ENCODE peak calls at places on chromosomes 13 and 19, in four cellular contexts. Z, K, D and W are unnamed samples.

GRCh38 chr19:15379996-15380647 is 535 bp upstream of the AKAP8 start:
- DNase-seq in Z (peak), K (peak), D (peak), W (no peak)

GRCh38 chr13:30143671-30144400 is 163.5 kb downstream of the KATNAL1 start:
- DNase-seq in Z (peak), K (no peak), D (peak), W (no peak)

GRCh38 chr19:12346896-12347295 is 13.5 kb upstream of the ZNF563 start:
- DNase-seq in Z (no peak), K (no peak), D (no peak), W (no peak)

GRCh38 chr13:30019648-30020626 is 169.5 kb upstream of the UBL3 start:
- DNase-seq in Z (no peak), K (no peak), D (no peak), W (no peak)

GRCh38 chr13:41139296-41139966 is 6.8 kb upstream of the KBTBD6 start:
- DNase-seq in Z (no peak), K (no peak), D (peak), W (no peak)

GRCh38 chr13:107834717-107835116 is 380.6 kb downstream of the LIG4 start:
- DNase-seq in Z (peak), K (no peak), D (peak), W (no peak)

GRCh38 chr13:113546571-113547247 is 37.8 kb upstream of the TFDP1 start:
- DNase-seq in Z (peak), K (peak), D (peak), W (peak)

GRCh38 chr13:72757792-72758535 is 23.7 kb downstream of the DIS3 start:
- DNase-seq in Z (no peak), K (no peak), D (peak), W (no peak)

GRCh38 chr13:38180670-38181069 is 169.0 kb upstream of the UFM1 start:
- DNase-seq in Z (no peak), K (no peak), D (no peak), W (no peak)

GRCh38 chr13:51331354-51331861 is 8.1 kb upstream of the SERPINE3 start:
- DNase-seq in Z (no peak), K (no peak), D (no peak), W (no peak)

GRCh38 chr13:27168086-27168485 is 3.5 kb downstream of the USP12 start:
- DNase-seq in Z (no peak), K (no peak), D (no peak), W (no peak)

GRCh38 chr13:66994097-66994496 is 236.0 kb downstream of the PCDH9 start:
- DNase-seq in Z (peak), K (peak), D (peak), W (peak)

GRCh38 chr13:29081036-29081435 is 260.9 kb downstream of the MTUS2 start:
- DNase-seq in Z (no peak), K (no peak), D (no peak), W (no peak)

GRCh38 chr13:111262281-111262680 is 58.2 kb upstream of the TEX29 start:
- DNase-seq in Z (no peak), K (no peak), D (no peak), W (peak)

GRCh38 chr13:67075239-67075638 is 154.9 kb downstream of the PCDH9 start:
- DNase-seq in Z (no peak), K (no peak), D (peak), W (no peak)

GRCh38 chr19:14398563-14398962 is 17.3 kb downstream of the ADGRE5 start:
- DNase-seq in Z (no peak), K (no peak), D (no peak), W (no peak)

GRCh38 chr13:76016799-76017198 is 380.7 kb downstream of the LMO7 start:
- DNase-seq in Z (peak), K (no peak), D (peak), W (no peak)

GRCh38 chr19:7408251-7408650 is 59.5 kb downstream of the ARHGEF18 start:
- DNase-seq in Z (no peak), K (no peak), D (no peak), W (no peak)

GRCh38 chr13:43730642-43731041 is 56.1 kb downstream of the ENOX1 start:
- DNase-seq in Z (peak), K (no peak), D (peak), W (no peak)

GRCh38 chr19:36244066-36244465 is 29.2 kb downstream of the ZNF146 start:
- DNase-seq in Z (no peak), K (no peak), D (no peak), W (no peak)

GRCh38 chr13:95797016-95797415 is 120.1 kb downstream of the DNAJC3 start:
- DNase-seq in Z (no peak), K (no peak), D (no peak), W (no peak)

GRCh38 chr13:32107474-32107873 is 75.9 kb downstream of the FRY start:
- DNase-seq in Z (no peak), K (no peak), D (no peak), W (no peak)

GRCh38 chr19:50777830-50778303 is 7.6 kb downstream of the GPR32 start:
- DNase-seq in Z (peak), K (no peak), D (peak), W (no peak)

GRCh38 chr13:65378943-65379519 is 1851.1 kb downstream of the PCDH9 start:
- DNase-seq in Z (no peak), K (no peak), D (peak), W (no peak)

GRCh38 chr13:92896842-92897241 is 329.8 kb upstream of the GPC6 start:
- DNase-seq in Z (peak), K (no peak), D (peak), W (no peak)

GRCh38 chr13:57633141-57633949 is 1.8 kb downstream of the PCDH17 start:
- DNase-seq in Z (no peak), K (peak), D (no peak), W (peak)

GRCh38 chr13:40764587-40765403 is 6.2 kb downstream of the MRPS31 start:
- DNase-seq in Z (peak), K (no peak), D (no peak), W (no peak)

GRCh38 chr19:39398297-39398864 is 7.2 kb downstream of the MED29 start:
- DNase-seq in Z (peak), K (peak), D (peak), W (no peak)

GRCh38 chr13:112270951-112271350 is 105.2 kb upstream of the SPACA7 start:
- DNase-seq in Z (no peak), K (no peak), D (no peak), W (no peak)

GRCh38 chr19:49558591-49558990 is 21.8 kb downstream of the NOSIP start:
- DNase-seq in Z (no peak), K (no peak), D (no peak), W (no peak)

GRCh38 chr13:92175330-92175729 is 776.9 kb downstream of the GPC5 start:
- DNase-seq in Z (peak), K (no peak), D (peak), W (no peak)

GRCh38 chr19:2561895-2562294 is 86.0 kb downstream of the GADD45B start:
- DNase-seq in Z (no peak), K (no peak), D (no peak), W (no peak)

GRCh38 chr13:42633495-42633894 is 59.5 kb downstream of the TNFSF11 start:
- DNase-seq in Z (peak), K (no peak), D (peak), W (no peak)

DNA sequence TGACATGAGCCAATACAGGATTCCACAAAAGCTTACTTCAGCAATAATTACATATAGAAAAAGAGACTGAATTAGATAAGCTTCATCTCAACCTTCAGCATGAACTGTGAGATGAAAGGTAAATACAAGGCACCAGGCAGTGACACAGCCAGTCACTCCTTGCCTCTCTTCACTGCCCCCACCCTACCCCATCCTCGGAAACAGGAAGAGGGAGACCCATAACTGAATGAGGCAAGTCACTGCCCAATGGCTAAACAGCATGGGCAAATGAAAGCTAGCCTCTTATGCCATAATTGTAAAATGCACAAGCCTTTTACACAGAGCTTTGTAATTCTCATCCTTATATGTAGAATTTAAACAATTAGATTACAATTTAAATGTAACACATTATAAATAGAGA is 1.7 kb downstream of the ZNF160 start:
- DNase-seq in Z (peak), K (no peak), D (peak), W (no peak)
- H3K4me3 ChIP-seq in Z (peak), K (no peak), D (no peak), W (peak)

GRCh38 chr13:97506511-97506910 is 72.5 kb downstream of the RAP2A start:
- DNase-seq in Z (peak), K (no peak), D (peak), W (no peak)
- TF ChIP-seq CTCF in Z (no peak), K (no peak), D (no peak), W (no peak)

GRCh38 chr13:24456396-24456795 is 56.2 kb downstream of the PARP4 start:
- DNase-seq in Z (no peak), K (no peak), D (no peak), W (no peak)
- H3K27ac ChIP-seq in Z (no peak), K (no peak), D (no peak), W (no peak)

DNA sequence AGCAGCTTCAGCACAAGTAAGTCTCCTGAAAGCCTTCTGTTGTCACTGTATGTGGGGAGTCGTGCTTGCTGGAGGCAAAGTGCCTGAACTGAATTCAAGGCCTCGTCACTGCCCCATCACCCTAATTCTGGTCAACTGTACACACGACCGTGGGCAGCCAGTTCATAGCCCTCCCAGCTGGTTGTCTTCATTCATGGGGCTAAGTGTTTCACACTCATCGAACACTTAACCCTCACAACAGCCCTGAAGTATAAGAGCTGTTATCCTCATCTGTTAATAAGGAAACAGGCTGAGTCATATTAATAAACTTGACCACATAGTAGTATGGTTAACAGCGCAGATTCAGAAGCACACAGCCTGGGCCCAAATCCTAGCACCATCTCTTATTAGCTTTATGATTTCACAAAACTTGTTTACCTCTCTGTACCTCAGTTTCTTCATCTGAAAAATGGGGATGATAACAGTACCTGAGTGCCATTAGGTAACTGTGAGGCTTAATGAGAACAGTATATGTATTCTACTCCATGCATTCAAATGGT is 66.7 kb downstream of the CDADC1 start:
- DNase-seq in Z (no peak), K (no peak), D (peak), W (no peak)
- H3K4me3 ChIP-seq in Z (no peak), K (no peak), D (no peak), W (peak)

GRCh38 chr13:46617382-46617781 is 64.4 kb downstream of the LRCH1 start:
- DNase-seq in Z (no peak), K (no peak), D (peak), W (no peak)
- TF ChIP-seq CTCF in Z (no peak), K (no peak), D (no peak), W (no peak)

GRCh38 chr19:17404015-17404414 is 1.4 kb downstream of the BST2 start:
- DNase-seq in Z (no peak), K (no peak), D (no peak), W (no peak)

GRCh38 chr19:17406887-17407196 is 1.4 kb upstream of the BST2 start:
- DNase-seq in Z (no peak), K (no peak), D (no peak), W (no peak)

GRCh38 chr19:17406039-17406886 is 833 bp upstream of the BST2 start:
- DNase-seq in Z (peak), K (no peak), D (no peak), W (no peak)

GRCh38 chr19:17404621-17405249 is 695 bp downstream of the BST2 start:
- DNase-seq in Z (no peak), K (no peak), D (no peak), W (no peak)

DNA sequence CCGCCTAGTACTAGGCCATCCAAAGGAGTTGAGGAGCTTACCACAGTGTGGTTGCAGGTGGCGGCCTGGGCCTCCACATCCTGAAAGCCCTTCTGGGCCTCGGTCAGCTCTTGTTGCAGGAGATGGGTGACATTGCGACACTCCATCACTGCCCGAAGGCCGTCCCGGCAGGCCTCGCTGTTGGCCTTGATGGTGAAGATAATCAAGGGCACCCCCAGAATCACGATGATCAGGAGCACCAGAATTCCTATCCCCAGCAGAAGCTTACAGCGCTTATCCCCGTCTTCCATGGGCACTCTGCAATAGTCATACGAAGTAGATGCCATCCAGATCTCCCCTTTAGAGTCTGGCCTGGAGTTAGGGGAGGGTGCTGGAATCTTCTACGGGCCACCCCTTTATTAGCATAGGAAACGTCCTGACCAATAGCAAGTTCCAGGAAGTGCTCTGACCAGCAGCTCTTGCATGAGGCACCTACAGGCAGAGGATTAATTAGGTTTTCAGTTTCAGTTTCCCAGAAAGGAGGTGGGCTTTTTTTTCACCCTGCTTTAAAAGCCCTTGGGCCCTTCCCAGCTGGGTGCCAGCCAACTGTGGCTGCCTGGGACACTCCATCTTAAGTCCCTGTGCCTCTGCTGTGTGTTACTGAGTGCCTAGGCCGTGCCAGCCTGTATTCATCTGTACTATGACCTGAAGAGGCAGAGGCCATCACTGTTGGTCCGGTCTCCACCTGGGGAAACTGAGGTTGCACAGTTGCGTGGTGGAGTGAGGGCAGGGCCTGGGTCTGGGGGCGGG is at the start of gene BST2:
- DNase-seq in Z (peak), K (peak), D (peak), W (no peak)
- H3K27ac ChIP-seq in Z (no peak), K (no peak), D (no peak), W (peak)

GRCh38 chr19:9296336-9296735 is 13.3 kb downstream of the ZNF699 start:
- DNase-seq in Z (no peak), K (no peak), D (no peak), W (no peak)
- H3K4me3 ChIP-seq in Z (no peak), K (no peak), D (no peak), W (peak)

DNA sequence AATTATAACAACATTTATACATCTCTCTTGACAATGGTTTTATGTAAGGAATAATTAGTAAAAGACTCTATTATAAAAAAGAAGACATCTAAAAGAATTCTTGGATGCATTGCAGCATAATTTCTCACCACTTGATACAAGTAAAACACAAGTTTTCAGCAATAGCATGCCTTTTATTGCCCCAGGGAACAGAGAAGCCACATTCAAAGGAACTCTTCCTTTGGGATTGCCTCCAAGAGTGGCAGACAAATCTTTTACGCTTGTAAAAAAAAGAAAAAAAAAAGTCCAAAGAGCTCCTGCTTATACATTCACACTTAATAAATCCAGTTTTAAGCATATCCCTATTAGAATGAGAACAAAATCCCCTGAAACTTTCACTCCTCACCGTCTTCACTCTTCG is 2357.8 kb upstream of the PCDH20 start:
- DNase-seq in Z (no peak), K (no peak), D (no peak), W (no peak)
- TF ChIP-seq CTCF in Z (no peak), K (no peak), D (no peak), W (no peak)

DNA sequence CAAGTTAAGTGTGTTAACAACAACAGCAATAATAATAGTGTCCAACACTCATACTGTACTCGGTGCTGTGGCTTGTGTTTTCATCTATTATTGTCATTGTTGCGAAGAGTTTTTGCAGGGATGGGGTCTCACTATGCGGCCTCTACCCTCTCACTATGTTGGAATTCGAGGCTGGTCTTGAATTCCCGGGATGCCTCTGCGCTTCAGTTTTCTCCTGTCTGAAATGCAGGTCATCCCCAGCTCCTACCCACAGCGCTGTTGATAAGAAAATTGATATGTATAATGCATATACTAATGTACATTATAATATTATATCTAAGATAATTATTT is 4.9 kb upstream of the SBK3 start:
- DNase-seq in Z (peak), K (no peak), D (no peak), W (no peak)
- H3K27ac ChIP-seq in Z (peak), K (no peak), D (peak), W (no peak)